ENCODE peak calls at places on chromosomes 16 and 17, in four cellular contexts. One of them, this sample, is unnamed.
A peak's percentile ranks its signal among the peaks of the same experiment; 100 is the strongest.

GRCh38 chr16:30121741-30122620 is 1.0 kb downstream of the MAPK3 start:
- DNase-seq in RWPE2: no peak
- DNase-seq in neuronal stem cell: no peak
- DNase-seq in osteoblast: peak; percentile 85
- DNase-seq in this sample: no peak

GRCh38 chr16:50251375-50252081 is 14.8 kb upstream of the ADCY7 start:
- DNase-seq in neuronal stem cell: no peak
- DNase-seq in RWPE2: no peak
- DNase-seq in osteoblast: peak; percentile 98
- DNase-seq in this sample: no peak

GRCh38 chr16:58249388-58249779 is 45.4 kb downstream of the PRSS54 start:
- DNase-seq in RWPE2: no peak
- DNase-seq in neuronal stem cell: no peak
- DNase-seq in osteoblast: peak; percentile 37
- DNase-seq in this sample: no peak

GRCh38 chr16:55277536-55277935 is 46.5 kb upstream of the IRX6 start:
- DNase-seq in RWPE2: no peak
- DNase-seq in osteoblast: no peak
- DNase-seq in neuronal stem cell: no peak
- DNase-seq in this sample: no peak

GRCh38 chr16:75138636-75139035 is 9.7 kb upstream of the ZFP1 start:
- DNase-seq in osteoblast: peak; percentile 37
- DNase-seq in neuronal stem cell: no peak
- DNase-seq in RWPE2: no peak
- DNase-seq in this sample: no peak

GRCh38 chr17:73639926-73640325 is 4.3 kb downstream of the SDK2 start:
- DNase-seq in osteoblast: no peak
- DNase-seq in RWPE2: no peak
- DNase-seq in neuronal stem cell: no peak
- DNase-seq in this sample: no peak

GRCh38 chr16:84449156-84450140 is 55.0 kb downstream of the MEAK7 start:
- DNase-seq in RWPE2: peak; percentile 54
- DNase-seq in neuronal stem cell: no peak
- DNase-seq in osteoblast: no peak
- DNase-seq in this sample: no peak

GRCh38 chr16:65306313-65306712 is 184.4 kb upstream of the CDH11 start:
- DNase-seq in osteoblast: no peak
- DNase-seq in RWPE2: no peak
- DNase-seq in neuronal stem cell: no peak
- DNase-seq in this sample: no peak

GRCh38 chr16:49491111-49491670 is 117.6 kb downstream of the C16orf78 start:
- DNase-seq in RWPE2: peak; percentile 9
- DNase-seq in osteoblast: peak; percentile 49
- DNase-seq in neuronal stem cell: peak; percentile 15
- DNase-seq in this sample: no peak

GRCh38 chr17:61408151-61409041 is 8.8 kb downstream of the TBX2 start:
- DNase-seq in osteoblast: peak; percentile 86
- DNase-seq in RWPE2: peak; percentile 58
- DNase-seq in neuronal stem cell: no peak
- DNase-seq in this sample: no peak

GRCh38 chr16:1145383-1146100 is 7.4 kb upstream of the CACNA1H start:
- DNase-seq in osteoblast: no peak
- DNase-seq in neuronal stem cell: no peak
- DNase-seq in RWPE2: no peak
- DNase-seq in this sample: no peak

GRCh38 chr16:67449328-67449727 is 18.4 kb downstream of the HSD11B2 start:
- DNase-seq in RWPE2: no peak
- DNase-seq in neuronal stem cell: no peak
- DNase-seq in osteoblast: peak; percentile 66
- DNase-seq in this sample: no peak

GRCh38 chr17:31413871-31414589 is 22.6 kb downstream of the RAB11FIP4 start:
- DNase-seq in RWPE2: no peak
- DNase-seq in osteoblast: peak; percentile 96
- DNase-seq in neuronal stem cell: peak; percentile 61
- DNase-seq in this sample: no peak

GRCh38 chr17:18038861-18039534 is at the start of the genes ATPAF2 and GID4:
- DNase-seq in neuronal stem cell: peak; percentile 99
- DNase-seq in RWPE2: peak; percentile 99
- DNase-seq in osteoblast: peak; percentile 99
- DNase-seq in this sample: peak; percentile 96

GRCh38 chr17:77286641-77287431 is 146.1 kb downstream of the SEC14L1 start:
- DNase-seq in neuronal stem cell: no peak
- DNase-seq in osteoblast: peak; percentile 95
- DNase-seq in RWPE2: peak; percentile 99
- DNase-seq in this sample: no peak

GRCh38 chr17:6427284-6427781 is 7.6 kb downstream of the AIPL1 start:
- DNase-seq in RWPE2: no peak
- DNase-seq in osteoblast: peak; percentile 82
- DNase-seq in neuronal stem cell: no peak
- DNase-seq in this sample: no peak

GRCh38 chr16:23835390-23836077 is at the start of gene PRKCB:
- DNase-seq in neuronal stem cell: peak; percentile 90
- DNase-seq in osteoblast: peak; percentile 89
- DNase-seq in RWPE2: peak; percentile 64
- DNase-seq in this sample: peak; percentile 47

GRCh38 chr16:74811911-74812310 is 37.3 kb upstream of the FA2H start:
- DNase-seq in neuronal stem cell: no peak
- DNase-seq in RWPE2: no peak
- DNase-seq in osteoblast: no peak
- DNase-seq in this sample: no peak

GRCh38 chr16:24013733-24014645 is 178.2 kb downstream of the PRKCB start:
- DNase-seq in neuronal stem cell: no peak
- DNase-seq in RWPE2: no peak
- DNase-seq in osteoblast: no peak
- DNase-seq in this sample: no peak

GRCh38 chr16:87956169-87956770 is 5.0 kb downstream of the BANP start:
- DNase-seq in osteoblast: peak; percentile 93
- DNase-seq in neuronal stem cell: peak; percentile 39
- DNase-seq in RWPE2: no peak
- DNase-seq in this sample: no peak

GRCh38 chr16:89921131-89921698 is 1.9 kb upstream of the TUBB3 start:
- DNase-seq in neuronal stem cell: no peak
- DNase-seq in RWPE2: no peak
- DNase-seq in osteoblast: peak; percentile 77
- DNase-seq in this sample: no peak

GRCh38 chr16:29720703-29721102 is 25.1 kb downstream of the C16orf54 start:
- DNase-seq in neuronal stem cell: no peak
- DNase-seq in RWPE2: peak; percentile 2
- DNase-seq in osteoblast: no peak
- DNase-seq in this sample: no peak

GRCh38 chr17:50684612-50685333 is 22.9 kb downstream of the ANKRD40 start:
- DNase-seq in neuronal stem cell: no peak
- DNase-seq in RWPE2: no peak
- DNase-seq in osteoblast: no peak
- DNase-seq in this sample: no peak

GRCh38 chr17:61389670-61390478 is 9.8 kb upstream of the TBX2 start:
- DNase-seq in RWPE2: no peak
- DNase-seq in osteoblast: peak; percentile 98
- DNase-seq in neuronal stem cell: no peak
- DNase-seq in this sample: no peak

GRCh38 chr16:66913711-66914110 is 5.0 kb downstream of the CDH16 start:
- DNase-seq in neuronal stem cell: no peak
- DNase-seq in RWPE2: no peak
- DNase-seq in osteoblast: peak; percentile 23
- DNase-seq in this sample: no peak

GRCh38 chr16:1183235-1183907 is 30.5 kb downstream of the CACNA1H start:
- DNase-seq in RWPE2: no peak
- DNase-seq in neuronal stem cell: no peak
- DNase-seq in osteoblast: peak; percentile 98
- DNase-seq in this sample: no peak

GRCh38 chr16:53429221-53429943 is 4.9 kb upstream of the RBL2 start:
- DNase-seq in RWPE2: no peak
- DNase-seq in osteoblast: no peak
- DNase-seq in neuronal stem cell: no peak
- DNase-seq in this sample: no peak

GRCh38 chr16:2181952-2182351 is 14.5 kb downstream of the CASKIN1 start:
- DNase-seq in neuronal stem cell: no peak
- DNase-seq in osteoblast: no peak
- DNase-seq in RWPE2: no peak
- DNase-seq in this sample: no peak

GRCh38 chr17:48589060-48589830 is 796 bp downstream of the HOXB3 start:
- DNase-seq in osteoblast: no peak
- DNase-seq in RWPE2: no peak
- DNase-seq in neuronal stem cell: no peak
- DNase-seq in this sample: no peak
- H3K27me3 ChIP-seq in osteoblast: peaks cover 85% of the 10 kb centered on the region
- H3K27me3 ChIP-seq in RWPE2: no peaks in the 10 kb centered on the region
- H3K27me3 ChIP-seq in neuronal stem cell: peaks cover 100% of the 10 kb centered on the region
- H3K27me3 ChIP-seq in this sample: peaks cover 95% of the 10 kb centered on the region

DNA sequence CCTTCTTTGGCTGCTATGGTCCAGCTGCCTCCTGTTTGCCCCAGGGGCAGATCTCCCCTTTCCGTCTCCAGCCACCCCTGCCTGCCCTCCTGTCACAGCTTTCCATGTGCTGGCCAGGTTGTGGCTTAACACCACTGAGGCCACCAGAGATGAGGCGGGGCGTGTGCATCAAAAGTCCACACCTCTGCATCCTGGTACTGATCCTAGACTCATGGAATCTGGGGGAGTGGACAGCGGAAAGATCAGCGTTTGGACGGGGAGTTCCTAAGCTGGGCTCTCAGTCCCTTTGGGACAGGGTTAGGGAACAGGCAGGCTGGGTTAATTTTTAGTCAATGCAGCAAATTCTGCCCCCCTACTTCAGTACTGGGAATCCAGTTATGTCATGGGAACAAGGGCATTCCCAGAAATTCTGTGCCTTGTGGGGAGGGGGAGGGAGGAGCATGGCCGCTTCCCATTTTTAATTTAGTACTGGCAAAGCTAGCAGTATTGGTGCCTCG is 3.9 kb downstream of the IGFBP4 start:
- DNase-seq in osteoblast: peak; percentile 71
- DNase-seq in neuronal stem cell: no peak
- DNase-seq in RWPE2: no peak
- DNase-seq in this sample: no peak
- H3K27me3 ChIP-seq in osteoblast: no peaks in the 10 kb centered on the region
- H3K27me3 ChIP-seq in neuronal stem cell: no peaks in the 10 kb centered on the region
- H3K27me3 ChIP-seq in RWPE2: no peaks in the 10 kb centered on the region
- H3K27me3 ChIP-seq in this sample: no peaks in the 10 kb centered on the region

DNA sequence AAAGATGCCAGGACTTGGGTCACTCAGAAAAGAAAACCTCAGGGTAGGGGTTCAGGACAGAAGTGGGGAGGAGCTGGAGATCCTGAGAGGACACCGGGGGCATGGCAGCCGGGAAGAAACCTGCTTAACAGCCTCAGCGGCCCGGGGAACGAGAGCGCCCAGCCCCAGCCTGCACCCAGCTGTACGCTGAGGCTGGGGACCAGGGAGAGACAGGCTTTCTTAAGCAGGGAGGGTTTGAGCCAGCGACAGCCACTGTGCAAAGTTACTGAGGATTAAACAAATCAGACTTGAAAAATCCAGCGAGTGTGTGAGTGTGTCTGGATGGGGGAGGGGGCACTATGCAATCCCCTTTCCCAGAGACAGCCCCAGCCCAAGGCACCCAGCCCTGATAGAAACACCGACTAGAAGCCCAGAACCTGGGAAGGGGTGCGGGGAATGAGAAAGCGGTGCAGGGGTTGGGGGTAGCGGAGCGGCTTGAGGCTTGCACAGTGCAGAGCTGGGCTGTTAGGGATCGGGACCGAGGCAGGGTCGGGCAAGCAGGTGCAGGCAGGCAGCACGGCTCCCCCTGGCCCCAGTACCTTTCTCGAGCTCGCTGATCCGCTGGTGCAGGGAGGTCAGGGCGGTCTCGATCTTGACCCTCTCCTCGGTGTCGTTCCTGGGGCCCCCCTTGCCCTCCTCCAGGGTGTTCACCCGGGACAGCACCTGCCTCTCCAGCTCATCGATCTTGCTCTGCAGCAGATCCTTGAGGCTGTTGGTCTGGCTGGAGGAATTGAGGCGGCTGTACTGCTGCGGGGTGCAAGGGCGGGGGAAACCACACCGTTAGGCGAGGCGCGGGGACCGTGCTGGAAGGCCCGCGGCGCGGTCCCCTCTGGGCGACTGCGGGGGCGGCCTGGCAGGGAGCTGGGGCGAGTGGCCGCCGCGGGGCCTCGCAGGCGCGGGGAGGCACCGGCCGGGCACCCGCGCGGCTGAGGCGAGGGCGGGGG is 1.2 kb downstream of the NPTX1 start:
- DNase-seq in neuronal stem cell: no peak
- DNase-seq in osteoblast: peak; percentile 92
- DNase-seq in RWPE2: no peak
- DNase-seq in this sample: no peak
- H3K27me3 ChIP-seq in neuronal stem cell: peaks cover 98% of the 10 kb centered on the region
- H3K27me3 ChIP-seq in osteoblast: peaks cover 90% of the 10 kb centered on the region
- H3K27me3 ChIP-seq in RWPE2: peaks cover 75% of the 10 kb centered on the region
- H3K27me3 ChIP-seq in this sample: peaks cover 77% of the 10 kb centered on the region

DNA sequence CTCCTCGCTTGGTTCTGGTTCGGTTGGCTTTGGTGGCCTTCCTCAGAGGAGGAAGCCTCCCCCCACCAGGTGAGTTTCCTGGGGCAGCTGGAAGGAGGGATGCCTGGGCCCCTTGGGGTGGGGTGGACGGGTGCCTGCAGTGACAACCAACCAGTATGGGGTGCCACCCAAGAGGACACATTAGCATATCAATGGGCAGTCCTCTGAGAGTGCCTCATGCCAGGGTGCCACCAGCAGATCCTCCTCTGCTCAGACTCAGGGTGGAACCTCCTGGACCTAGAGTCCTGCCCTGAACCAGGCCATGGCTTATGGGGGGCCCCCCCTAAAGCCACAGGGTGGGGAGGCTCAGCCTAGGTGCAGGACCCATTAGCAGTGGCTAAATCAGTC is 2.7 kb downstream of the PPP1R1B start:
- DNase-seq in neuronal stem cell: no peak
- DNase-seq in osteoblast: no peak
- DNase-seq in RWPE2: no peak
- DNase-seq in this sample: no peak
- H3K27me3 ChIP-seq in neuronal stem cell: peaks cover 73% of the 10 kb centered on the region
- H3K27me3 ChIP-seq in osteoblast: peaks cover 83% of the 10 kb centered on the region
- H3K27me3 ChIP-seq in RWPE2: peaks cover 10% of the 10 kb centered on the region
- H3K27me3 ChIP-seq in this sample: peaks cover 8% of the 10 kb centered on the region

DNA sequence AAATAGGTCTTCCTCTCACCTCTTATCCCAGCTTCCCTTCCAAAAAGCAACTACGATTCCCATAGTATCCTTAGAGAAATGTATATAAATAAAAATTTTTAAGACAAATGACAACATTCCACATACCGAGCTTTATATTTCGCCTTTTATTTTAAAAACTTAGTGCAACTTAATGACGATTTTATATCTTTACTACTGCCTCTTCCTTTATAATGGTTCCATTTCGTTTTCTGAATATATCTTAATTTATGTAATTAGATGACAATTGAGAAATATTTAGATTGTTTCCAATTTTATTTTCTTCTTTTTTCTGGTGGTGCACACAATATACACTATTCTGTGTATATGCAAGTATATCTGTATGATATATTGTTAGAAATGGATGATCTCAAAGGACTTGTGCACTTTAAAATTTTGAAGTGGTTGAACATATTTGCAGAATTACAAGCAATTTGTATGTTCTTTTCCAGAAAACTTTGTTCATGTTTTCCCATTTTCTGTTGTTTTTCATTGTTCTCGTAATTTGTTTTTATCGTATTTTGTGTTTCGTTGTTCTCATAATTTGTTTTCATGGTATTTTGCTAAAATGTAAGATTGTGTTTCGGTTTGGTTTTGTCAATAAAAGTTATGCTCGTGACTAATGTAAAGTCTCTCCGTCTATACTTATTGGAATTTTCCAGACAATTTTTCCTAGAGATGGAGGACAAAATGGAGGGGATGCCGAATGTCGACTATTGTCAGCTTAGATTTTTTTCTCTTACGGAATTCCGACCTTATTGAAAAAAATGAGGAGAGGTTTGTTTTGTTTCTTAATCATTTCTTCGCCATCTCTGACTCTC is 20.4 kb upstream of the HOXB13 start:
- DNase-seq in RWPE2: no peak
- DNase-seq in osteoblast: peak; percentile 62
- DNase-seq in neuronal stem cell: no peak
- DNase-seq in this sample: no peak
- H3K27me3 ChIP-seq in RWPE2: peaks cover 98% of the 10 kb centered on the region
- H3K27me3 ChIP-seq in osteoblast: peaks cover 100% of the 10 kb centered on the region
- H3K27me3 ChIP-seq in neuronal stem cell: peaks cover 100% of the 10 kb centered on the region
- H3K27me3 ChIP-seq in this sample: peaks cover 93% of the 10 kb centered on the region

This sample was measured in iPS DF 6.9.